ENCODE peak calls at places on chromosomes 5 and 9, in six cellular contexts. C is astrocyte of the spinal cord, R is A549, T is neural progenitor cell, X is HL-60, U is PC-9. Q is an unnamed sample.
A peak's percentile ranks its signal among the peaks of the same experiment; 100 is the strongest.

GRCh38 chr9:33510264-33511183 is 13.5 kb upstream of the ANKRD18B start:
- DNase-seq in X (peak; percentile 57), C (peak; percentile 80), R (peak; percentile 51), U (no peak), T (peak; percentile 76), Q (peak; percentile 69)

GRCh38 chr5:74625742-74626241 is 14.7 kb downstream of the ENC1 start:
- DNase-seq in C (peak; percentile 77), R (no peak), U (no peak), T (no peak), X (no peak), Q (peak; percentile 79)

GRCh38 chr9:79292731-79293280 is 279.0 kb upstream of the TLE4 start:
- DNase-seq in R (no peak), C (no peak), U (no peak), T (no peak), X (no peak), Q (no peak)

GRCh38 chr5:135565691-135566421 is 12.9 kb downstream of the CXCL14 start:
- DNase-seq in X (peak; percentile 49), T (peak; percentile 75), U (no peak), R (peak; percentile 69), C (peak; percentile 45), Q (peak; percentile 70)

GRCh38 chr5:132094393-132095076 is 20.9 kb downstream of the CSF2 start:
- DNase-seq in X (no peak), C (peak; percentile 89), R (peak; percentile 69), U (peak; percentile 90), T (no peak), Q (peak; percentile 85)

GRCh38 chr5:72842816-72843215 is 26.4 kb downstream of the TNPO1 start:
- DNase-seq in U (peak; percentile 78), T (no peak), X (peak; percentile 29), R (peak; percentile 56), C (peak; percentile 39), Q (no peak)

GRCh38 chr9:97640290-97640689 is 6.7 kb downstream of the NCBP1 start:
- DNase-seq in U (no peak), R (no peak), T (no peak), X (no peak), C (no peak), Q (peak; percentile 21)

GRCh38 chr9:22722492-22722891 is 275.9 kb downstream of the DMRTA1 start:
- DNase-seq in T (no peak), C (no peak), U (no peak), R (no peak), X (no peak), Q (no peak)

GRCh38 chr5:148011407-148012124 is 52.2 kb upstream of the SPINK5 start:
- DNase-seq in T (no peak), X (peak; percentile 32), C (peak; percentile 61), U (peak; percentile 94), R (no peak), Q (peak; percentile 25)

GRCh38 chr9:85742630-85742928 is 825 bp upstream of the AGTPBP1 start:
- DNase-seq in T (no peak), U (peak; percentile 81), C (peak; percentile 65), R (no peak), X (no peak), Q (peak; percentile 74)

GRCh38 chr9:2697492-2697891 is 19.8 kb upstream of the KCNV2 start:
- DNase-seq in X (no peak), R (no peak), C (no peak), T (no peak), U (no peak), Q (no peak)

GRCh38 chr5:98042961-98043360 is 730.5 kb upstream of the RGMB start:
- DNase-seq in C (no peak), R (no peak), X (no peak), T (peak; percentile 14), U (no peak), Q (no peak)

GRCh38 chr9:121861501-121862180 is 210.2 kb downstream of the DAB2IP start:
- DNase-seq in X (peak; percentile 23), U (no peak), T (peak; percentile 72), C (no peak), R (peak; percentile 57), Q (no peak)

GRCh38 chr9:133144142-133144886 is 19.4 kb downstream of the GBGT1 start:
- DNase-seq in C (peak; percentile 57), R (peak; percentile 86), X (peak; percentile 26), T (peak; percentile 91), U (peak; percentile 80), Q (peak; percentile 58)

DNA sequence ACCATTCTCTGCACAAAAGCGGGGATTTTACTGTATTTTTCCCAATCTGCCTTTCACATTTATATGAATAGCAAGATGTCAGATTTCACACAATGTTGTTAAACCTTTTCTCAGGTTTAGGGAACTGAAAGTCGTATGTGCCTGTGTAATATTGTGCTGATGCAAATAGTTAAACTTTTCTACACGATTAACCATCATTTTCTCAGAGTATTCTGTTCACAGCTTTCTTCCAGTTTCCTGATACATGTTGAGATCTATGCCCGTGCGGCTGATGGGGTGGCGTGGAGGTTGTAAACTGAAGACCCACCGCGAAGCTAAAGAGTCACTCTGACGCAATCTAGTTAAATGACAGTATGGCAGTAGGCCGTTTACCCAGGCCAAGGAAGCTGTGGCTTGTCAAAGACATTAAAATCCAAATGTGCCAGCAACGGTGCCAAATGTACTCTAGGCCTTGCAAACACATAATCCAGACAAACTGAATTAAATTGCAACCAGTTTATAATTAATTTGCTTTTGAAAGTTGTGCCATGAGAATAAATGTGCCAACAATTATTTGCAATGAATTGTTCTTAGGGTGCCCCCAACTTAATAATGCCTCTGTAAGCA is 145.7 kb downstream of the EBF1 start:
- DNase-seq in T (no peak), U (no peak), R (no peak), C (no peak), X (peak; percentile 2), Q (no peak)
- H3K4me3 ChIP-seq in T (no peak overlapping the region), U (no peak overlapping the region), R (no peak overlapping the region), C (no peak overlapping the region), X (peak overlapping the region; percentile 4), Q (no peak overlapping the region)

GRCh38 chr9:136626740-136627642 is 35.7 kb upstream of the EGFL7 start:
- DNase-seq in R (peak; percentile 57), T (peak; percentile 54), U (no peak), X (no peak), C (no peak), Q (no peak)

GRCh38 chr9:136626066-136626725 is 36.5 kb upstream of the EGFL7 start:
- DNase-seq in T (no peak), R (no peak), U (no peak), X (no peak), C (no peak), Q (no peak)

GRCh38 chr9:136623849-136624183 is 38.9 kb upstream of the EGFL7 start:
- DNase-seq in T (no peak), C (no peak), R (no peak), U (no peak), X (no peak), Q (no peak)

GRCh38 chr9:136624184-136624951 is 38.3 kb upstream of the EGFL7 start:
- DNase-seq in C (no peak), T (no peak), X (no peak), U (no peak), R (no peak), Q (no peak)

GRCh38 chr9:136625101-136626065 is 37.3 kb upstream of the EGFL7 start:
- DNase-seq in T (peak; percentile 75), C (peak; percentile 43), R (peak; percentile 67), U (no peak), X (peak; percentile 33), Q (peak; percentile 88)
- TF ChIP-seq CTCF in T (peak; percentile 60), C (peak; percentile 65), R (peak; percentile 68), U (peak; percentile 35), X (no peak), Q (peak; percentile 46)

DNA sequence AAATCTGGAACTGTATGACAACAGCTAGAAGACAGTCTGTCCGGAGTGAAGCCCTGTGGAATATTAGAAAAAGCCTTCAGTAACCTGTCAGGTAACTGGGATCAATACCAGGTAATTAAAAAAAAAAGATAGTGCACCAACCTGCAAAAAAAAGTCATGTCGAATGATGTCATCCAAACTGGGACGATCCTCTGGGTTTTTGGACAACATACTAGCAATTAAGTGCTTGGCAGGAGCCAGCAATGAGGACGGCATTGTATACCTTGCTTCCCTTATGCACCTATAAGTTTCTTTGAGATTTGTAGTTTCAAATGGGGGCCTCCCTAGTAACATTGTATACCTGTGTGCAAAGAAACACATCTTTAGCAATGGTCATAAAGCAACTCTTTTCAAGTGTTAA is 2.8 kb downstream of the PLK2 start:
- DNase-seq in R (no peak), X (no peak), T (no peak), U (no peak), C (peak; percentile 23), Q (peak; percentile 56)
- H3K4me3 ChIP-seq in R (peak overlapping the region; percentile 91), X (no peak overlapping the region), T (no peak overlapping the region), U (peak overlapping the region; percentile 90), C (peak overlapping the region; percentile 90), Q (peak overlapping the region; percentile 74)

DNA sequence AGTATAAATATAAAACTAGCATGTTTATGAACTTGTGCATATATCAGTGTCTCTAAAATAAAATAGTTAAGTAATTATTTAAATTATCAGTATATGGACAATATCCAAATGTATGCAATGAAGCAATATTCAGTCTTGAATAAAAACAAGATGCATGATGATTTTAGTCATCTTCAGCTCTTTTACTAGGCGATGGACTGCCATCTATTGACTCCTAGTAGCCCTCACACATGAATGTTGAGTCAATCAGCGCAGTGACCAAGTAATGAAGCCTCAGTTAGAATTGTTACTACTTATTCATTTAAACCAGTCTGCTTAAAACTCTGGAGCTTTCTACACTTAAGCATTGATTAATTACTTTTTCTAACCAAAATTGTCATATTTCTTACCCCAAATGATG is 92.9 kb upstream of the GRHPR start:
- DNase-seq in U (no peak), T (peak; percentile 27), C (peak; percentile 37), X (no peak), R (peak; percentile 17), Q (peak; percentile 64)
- TF ChIP-seq CTCF in U (peak; percentile 7), T (peak; percentile 50), C (peak; percentile 42), X (no peak), R (peak; percentile 75), Q (peak; percentile 49)

GRCh38 chr9:134647359-134648115 is 5.9 kb downstream of the COL5A1 start:
- DNase-seq in U (no peak), C (no peak), X (no peak), T (no peak), R (no peak), Q (no peak)
- H3K4me3 ChIP-seq in U (no peak overlapping the region), C (no peak overlapping the region), X (no peak overlapping the region), T (no peak overlapping the region), R (no peak overlapping the region), Q (no peak overlapping the region)

DNA sequence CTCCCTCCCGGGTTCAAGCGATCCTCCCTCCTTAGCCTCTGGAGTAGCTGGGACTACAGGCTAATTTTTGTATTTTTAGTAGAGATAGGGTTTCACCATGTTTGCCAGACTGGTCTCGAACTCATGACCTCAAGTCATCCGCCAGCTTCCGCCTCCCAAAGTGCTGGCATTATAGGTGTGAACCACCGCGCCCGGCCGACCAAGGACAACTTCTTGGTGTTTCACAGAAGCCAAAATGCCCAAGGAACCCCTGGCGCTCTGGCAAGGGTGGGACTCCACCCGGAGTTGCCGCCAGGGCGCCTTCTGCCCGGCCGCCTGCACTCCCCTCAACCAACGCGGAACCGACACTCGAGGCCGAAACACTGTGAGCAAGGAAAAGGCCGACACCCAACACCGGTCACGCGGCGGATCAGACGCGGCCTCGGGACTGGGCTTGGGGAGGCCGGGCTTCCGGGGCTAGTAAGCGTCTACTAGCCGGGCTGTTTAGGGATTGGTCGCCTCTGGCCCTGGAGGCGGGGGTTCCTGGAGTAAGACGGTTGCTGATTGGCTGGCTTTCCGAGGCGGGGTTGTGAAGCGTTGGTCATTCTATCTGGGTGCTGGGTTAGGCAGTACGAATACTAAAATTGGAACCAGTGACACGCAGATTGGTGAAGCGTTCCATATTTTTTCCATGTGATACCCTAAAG is 7.7 kb upstream of the CFAP157 start:
- DNase-seq in T (peak; percentile 97), C (peak; percentile 97), X (no peak), U (peak; percentile 88), R (peak; percentile 98), Q (peak; percentile 98)
- TF ChIP-seq CTCF in T (peak; percentile 10), C (peak; percentile 4), X (no peak), U (no peak), R (no peak), Q (no peak)

Q was measured in fibroblast of pulmonary artery.